ENCODE peak calls at places on chromosomes 7 and 10, in eight cellular contexts. Y, M, U, D, I, R, T and Q are unnamed samples.

GRCh38 chr10:124035928-124036558 is 57.4 kb downstream of the CHST15 start:
- DNase-seq in Y (peak; percentile 61), M (peak; percentile 78), U (peak; percentile 21), D (no peak), I (peak; percentile 80), R (peak; percentile 61), T (no peak), Q (peak; percentile 89)

GRCh38 chr10:15035385-15036301 is 8.1 kb upstream of the OLAH start:
- DNase-seq in Y (no peak), M (peak; percentile 16), U (no peak), D (no peak), I (no peak), R (no peak), T (peak; percentile 64), Q (no peak)

GRCh38 chr7:79452495-79453265 is 787 bp downstream of the MAGI2 start:
- DNase-seq in Y (no peak), M (no peak), U (peak; percentile 7), D (no peak), I (no peak), R (no peak), T (peak; percentile 39), Q (no peak)

GRCh38 chr10:11397566-11397965 is 213.9 kb downstream of the USP6NL start:
- DNase-seq in Y (no peak), M (no peak), U (no peak), D (no peak), I (no peak), R (no peak), T (no peak), Q (no peak)

GRCh38 chr7:75732016-75732521 is 6.7 kb downstream of the HIP1 start:
- DNase-seq in Y (no peak), M (no peak), U (no peak), D (no peak), I (no peak), R (no peak), T (no peak), Q (no peak)

GRCh38 chr10:106355450-106355849 is 809.1 kb downstream of the SORCS1 start:
- DNase-seq in Y (no peak), M (no peak), U (no peak), D (no peak), I (no peak), R (no peak), T (peak; percentile 46), Q (no peak)

GRCh38 chr7:24419527-24419926 is 135.5 kb downstream of the NPY start:
- DNase-seq in Y (no peak), M (no peak), U (no peak), D (no peak), I (no peak), R (no peak), T (no peak), Q (no peak)

GRCh38 chr7:110875346-110875745 is 215.6 kb upstream of the LRRN3 start:
- DNase-seq in Y (no peak), M (no peak), U (no peak), D (no peak), I (no peak), R (no peak), T (no peak), Q (no peak)

GRCh38 chr10:77972148-77972547 is 45.6 kb upstream of the DLG5 start:
- DNase-seq in Y (no peak), M (no peak), U (no peak), D (no peak), I (no peak), R (no peak), T (no peak), Q (no peak)

GRCh38 chr10:3235996-3236510 is 63.5 kb upstream of the PITRM1 start:
- DNase-seq in Y (no peak), M (no peak), U (no peak), D (no peak), I (no peak), R (no peak), T (no peak), Q (no peak)

GRCh38 chr7:80218723-80219122 is 84.1 kb downstream of the GNAI1 start:
- DNase-seq in Y (no peak), M (no peak), U (no peak), D (no peak), I (no peak), R (no peak), T (no peak), Q (no peak)

GRCh38 chr10:29304259-29305030 is 15.6 kb downstream of the LYZL1 start:
- DNase-seq in Y (peak; percentile 57), M (peak; percentile 41), U (peak; percentile 64), D (peak; percentile 15), I (peak; percentile 30), R (no peak), T (peak; percentile 85), Q (peak; percentile 31)

DNA sequence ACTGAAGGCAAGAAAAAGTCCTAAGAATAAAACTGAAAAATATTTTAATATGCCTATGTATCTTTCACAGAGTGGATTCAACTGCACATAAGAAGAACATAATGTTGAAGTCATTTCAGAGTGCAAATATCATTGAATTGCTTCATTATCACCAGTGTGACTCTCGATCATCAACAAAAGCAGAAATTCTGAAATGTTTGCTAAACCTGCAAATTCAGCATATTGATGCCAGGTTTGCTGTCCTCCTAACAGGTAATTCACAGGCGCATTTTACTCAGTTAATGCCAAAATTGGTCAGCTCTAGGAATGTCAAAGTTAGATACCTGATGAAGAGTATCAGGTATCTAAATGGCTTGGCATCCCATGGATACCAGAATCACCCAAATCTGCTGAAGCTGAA is 52.0 kb downstream of the GDI2 start:
- DNase-seq in Y (no peak), M (no peak), U (no peak), D (no peak), I (no peak), R (no peak), T (no peak), Q (no peak)
- TF ChIP-seq POLR2AphosphoS5 in Y (no peak), M (no peak), U (no peak), D (no peak), I (no peak), R (no peak), T (no peak), Q (no peak)

GRCh38 chr7:5396999-5397656 is 26.5 kb downstream of the TNRC18 start:
- DNase-seq in Y (peak; percentile 89), M (peak; percentile 92), U (peak; percentile 94), D (no peak), I (peak; percentile 98), R (peak; percentile 89), T (peak; percentile 44), Q (peak; percentile 98)
- TF ChIP-seq POLR2AphosphoS5 in Y (peak; percentile 59), M (peak; percentile 81), U (peak; percentile 86), D (no peak), I (peak; percentile 72), R (peak; percentile 71), T (no peak), Q (peak; percentile 60)

DNA sequence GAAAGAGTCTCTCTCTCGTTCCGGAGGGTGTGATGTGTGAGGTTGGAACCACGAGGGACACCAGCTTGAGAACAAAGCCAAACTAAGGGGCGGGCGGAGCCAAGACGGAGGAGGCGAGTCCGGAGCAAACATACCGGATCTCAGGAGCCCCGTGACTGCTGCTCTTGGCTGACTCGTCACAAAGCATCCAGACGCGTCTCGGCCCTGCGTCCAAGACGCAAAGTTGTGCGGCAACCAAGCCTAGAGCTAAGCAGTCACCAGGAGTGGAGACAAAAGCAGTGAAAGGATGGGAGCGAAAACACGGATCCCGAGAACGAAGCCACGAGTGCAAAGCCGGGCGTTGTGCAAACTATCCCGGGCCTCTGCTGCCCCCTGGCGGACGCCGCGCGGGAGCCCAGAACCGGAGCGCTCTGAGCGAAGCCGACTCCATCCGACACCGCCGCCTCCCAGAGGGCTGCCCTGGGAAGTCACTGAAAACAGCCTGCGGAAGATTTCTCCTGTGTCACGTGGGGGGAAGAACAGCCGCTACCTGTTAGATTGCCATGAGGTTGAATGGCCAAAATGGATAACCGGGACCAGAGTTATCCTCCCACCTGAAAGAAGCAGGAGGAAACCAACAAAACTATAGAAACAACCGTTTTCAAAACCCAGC is 46.4 kb upstream of the TMEM72 start:
- DNase-seq in Y (peak; percentile 92), M (peak; percentile 93), U (peak; percentile 84), D (peak; percentile 51), I (peak; percentile 81), R (peak; percentile 91), T (peak; percentile 95), Q (peak; percentile 86)
- TF ChIP-seq POLR2AphosphoS5 in Y (no peak), M (no peak), U (peak; percentile 64), D (peak; percentile 42), I (no peak), R (peak; percentile 71), T (peak; percentile 43), Q (no peak)

GRCh38 chr7:43758029-43758860 is at the start of gene BLVRA:
- DNase-seq in Y (peak; percentile 68), M (peak; percentile 72), U (peak; percentile 65), D (no peak), I (peak; percentile 80), R (peak; percentile 60), T (peak; percentile 76), Q (peak; percentile 67)
- TF ChIP-seq POLR2AphosphoS5 in Y (no peak), M (no peak), U (peak; percentile 45), D (no peak), I (no peak), R (peak; percentile 13), T (peak; percentile 70), Q (no peak)

GRCh38 chr7:141930211-141930610 is 14.0 kb downstream of the OR9A4 start:
- DNase-seq in Y (no peak), M (no peak), U (no peak), D (no peak), I (no peak), R (no peak), T (peak; percentile 13), Q (no peak)

DNA sequence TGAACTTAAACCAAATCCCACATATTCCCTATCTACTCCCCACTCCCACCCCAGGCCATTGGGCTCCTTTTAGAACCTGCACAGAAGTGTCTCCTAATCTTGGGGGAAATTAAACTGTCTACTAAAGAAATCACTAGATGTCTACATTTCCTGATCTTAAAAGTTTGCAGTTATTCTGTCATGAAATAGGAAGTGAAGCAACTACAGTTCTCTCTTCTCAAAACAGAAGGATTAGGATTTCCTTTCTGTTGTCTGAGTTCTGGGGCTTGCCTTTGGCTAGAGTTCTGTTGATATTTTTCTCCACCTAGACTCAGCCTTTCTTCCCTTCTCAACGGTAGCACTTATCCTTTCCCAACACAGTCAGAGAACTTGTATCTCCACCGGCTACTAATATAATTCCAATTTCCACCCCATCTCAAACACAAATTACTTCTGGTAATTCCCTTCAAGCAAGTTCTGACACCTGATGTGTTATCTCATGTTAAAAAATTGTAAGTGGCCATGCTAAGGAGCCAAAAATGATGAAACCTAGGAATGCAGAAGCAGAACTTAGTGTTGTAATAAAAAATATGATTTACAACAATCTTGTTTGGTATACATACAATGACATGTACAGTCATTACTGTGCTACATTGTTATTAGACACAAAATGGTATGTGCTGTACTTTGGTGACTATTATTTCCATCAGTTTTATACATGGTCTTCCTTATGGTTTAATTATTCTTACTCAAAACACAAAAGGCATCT is 12.1 kb downstream of the OR9A4 start:
- DNase-seq in Y (no peak), M (no peak), U (no peak), D (no peak), I (no peak), R (no peak), T (no peak), Q (no peak)
- TF ChIP-seq POLR2AphosphoS5 in Y (no peak), M (no peak), U (no peak), D (no peak), I (no peak), R (no peak), T (no peak), Q (no peak)

GRCh38 chr10:101066146-101066889 is 4.5 kb downstream of the KAZALD1 start:
- DNase-seq in Y (peak; percentile 94), M (peak; percentile 92), U (peak; percentile 66), D (no peak), I (peak; percentile 58), R (peak; percentile 76), T (peak; percentile 74), Q (peak; percentile 61)
- TF ChIP-seq POLR2AphosphoS5 in Y (peak; percentile 67), M (peak; percentile 78), U (peak; percentile 36), D (no peak), I (no peak), R (no peak), T (no peak), Q (no peak)

GRCh38 chr10:24723788-24724380 is at the start of gene ARHGAP21:
- DNase-seq in Y (peak; percentile 71), M (peak; percentile 76), U (peak; percentile 59), D (no peak), I (peak; percentile 37), R (peak; percentile 64), T (peak; percentile 63), Q (peak; percentile 39)
- TF ChIP-seq POLR2AphosphoS5 in Y (peak; percentile 60), M (peak; percentile 15), U (no peak), D (no peak), I (no peak), R (peak; percentile 10), T (no peak), Q (no peak)